ENCODE peak calls at places on chromosomes 2 and 18, in five cellular contexts. I, O, D, J and V are unnamed samples.
A peak's percentile ranks its signal among the peaks of the same experiment; 100 is the strongest.

GRCh38 chr18:9001209-9001608 is 101.3 kb upstream of the NDUFV2 start:
- DNase-seq in O (no peak), J (no peak), D (no peak), I (no peak), V (no peak)

GRCh38 chr2:236254021-236254420 is 10.2 kb downstream of the ASB18 start:
- DNase-seq in J (no peak), D (no peak), O (no peak), I (no peak), V (no peak)

GRCh38 chr2:218904176-218904575 is 23.5 kb downstream of the WNT10A start:
- DNase-seq in O (no peak), D (no peak), I (no peak), J (no peak), V (no peak)

GRCh38 chr2:60406192-60406591 is 147.3 kb downstream of the BCL11A start:
- DNase-seq in D (no peak), J (no peak), O (no peak), I (no peak), V (no peak)

GRCh38 chr2:816278-816677 is 134.4 kb upstream of the SNTG2 start:
- DNase-seq in I (no peak), J (no peak), D (no peak), O (no peak), V (no peak)

GRCh38 chr2:27741673-27742072 is 29.8 kb upstream of the MRPL33 start:
- DNase-seq in I (no peak), O (no peak), J (no peak), D (no peak), V (no peak)

GRCh38 chr2:169345507-169346120 is 16.7 kb downstream of the LRP2 start:
- DNase-seq in I (no peak), J (no peak), D (no peak), O (no peak), V (no peak)

GRCh38 chr2:41872646-41873045 is 175.2 kb upstream of the PKDCC start:
- DNase-seq in O (no peak), J (no peak), D (no peak), I (no peak), V (no peak)

GRCh38 chr18:49591775-49592174 is 29.9 kb downstream of the LIPG start:
- DNase-seq in J (no peak), O (no peak), I (no peak), D (no peak), V (no peak)

GRCh38 chr18:62982600-62983251 is 267.4 kb downstream of the PHLPP1 start:
- DNase-seq in D (peak; percentile 60), J (peak; percentile 64), O (peak; percentile 61), I (peak; percentile 43), V (peak; percentile 83)

GRCh38 chr2:217413193-217413592 is 553.3 kb upstream of the TNP1 start:
- DNase-seq in D (no peak), I (no peak), J (no peak), O (no peak), V (no peak)

GRCh38 chr18:41113885-41114482 is 841.0 kb upstream of the PIK3C3 start:
- DNase-seq in I (no peak), J (no peak), D (no peak), O (no peak), V (no peak)

GRCh38 chr2:40405440-40405839 is 46.5 kb downstream of the SLC8A1 start:
- DNase-seq in D (no peak), O (no peak), J (no peak), I (no peak), V (no peak)

GRCh38 chr2:892401-892800 is 58.2 kb upstream of the SNTG2 start:
- DNase-seq in I (no peak), J (no peak), O (no peak), D (no peak), V (no peak)

GRCh38 chr2:101418704-101419663 is 31.7 kb upstream of the CREG2 start:
- DNase-seq in J (peak; percentile 42), D (peak; percentile 49), O (peak; percentile 47), I (peak; percentile 67), V (peak; percentile 69)

GRCh38 chr2:144456680-144457079 is 63.2 kb downstream of the ZEB2 start:
- DNase-seq in O (no peak), J (no peak), I (no peak), D (no peak), V (no peak)

GRCh38 chr2:172097557-172098131 is 5.1 kb downstream of the DLX2 start:
- DNase-seq in D (no peak), O (no peak), J (no peak), I (no peak), V (peak; percentile 66)

GRCh38 chr2:75606851-75607798 is 39.5 kb upstream of the MRPL19 start:
- DNase-seq in D (no peak), I (no peak), O (no peak), J (no peak), V (no peak)

GRCh38 chr2:178234648-178235047 is 40.3 kb downstream of the OSBPL6 start:
- DNase-seq in I (no peak), O (no peak), D (no peak), J (no peak), V (no peak)

GRCh38 chr2:236177967-236178909 is 10.1 kb upstream of the GBX2 start:
- DNase-seq in J (peak; percentile 58), O (peak; percentile 88), D (peak; percentile 41), I (no peak), V (peak; percentile 96)

GRCh38 chr2:230144348-230144747 is 75.4 kb downstream of the SP110 start:
- DNase-seq in O (no peak), I (no peak), D (no peak), J (no peak), V (no peak)

GRCh38 chr18:10006261-10006903 is 92.6 kb downstream of the VAPA start:
- DNase-seq in O (no peak), I (no peak), J (peak; percentile 47), D (peak; percentile 61), V (no peak)

GRCh38 chr2:217091531-217091930 is 231.7 kb upstream of the TNP1 start:
- DNase-seq in J (no peak), D (no peak), O (no peak), I (no peak), V (no peak)

GRCh38 chr2:70716131-70716766 is 51.8 kb downstream of the ADD2 start:
- DNase-seq in D (no peak), J (no peak), I (no peak), O (no peak), V (no peak)

GRCh38 chr2:11314482-11314881 is 30.0 kb downstream of the ROCK2 start:
- DNase-seq in O (no peak), D (no peak), I (no peak), J (no peak), V (no peak)

GRCh38 chr2:229714080-229714735 is at the start of gene DNER:
- DNase-seq in I (peak; percentile 19), J (peak; percentile 54), D (peak; percentile 29), O (peak; percentile 68), V (peak; percentile 95)

GRCh38 chr2:120754067-120754960 is 18.6 kb downstream of the GLI2 start:
- DNase-seq in O (no peak), J (no peak), I (no peak), D (no peak), V (peak; percentile 12)

GRCh38 chr18:7158201-7158600 is 40.6 kb upstream of the LAMA1 start:
- DNase-seq in D (no peak), J (no peak), I (no peak), O (no peak), V (no peak)

GRCh38 chr2:23639406-23639982 is 254.5 kb downstream of the KLHL29 start:
- DNase-seq in O (no peak), D (no peak), I (no peak), J (no peak), V (peak; percentile 73)

GRCh38 chr2:128178650-128179460 is 87.9 kb downstream of the UGGT1 start:
- DNase-seq in J (peak; percentile 36), I (peak; percentile 34), D (peak; percentile 46), O (peak; percentile 67), V (peak; percentile 68)